ENCODE peak calls at places on chromosomes 5 and 9, in five cellular contexts. One of them, this sample, is unnamed. For H3K4me1 and H3K9me3, the result is how much of the 10 kb centered on the place peaks cover.

GRCh38 chr5:90803376-90803775 is 244.8 kb downstream of the ADGRV1 start:
- DNase-seq in hepatocyte: peak
- DNase-seq in lower lobe of right lung: no peak
- DNase-seq in fibroblast of lung: no peak
- DNase-seq in psoas muscle: no peak
- DNase-seq in this sample: no peak

GRCh38 chr5:32542216-32543059 is 42.9 kb upstream of the SUB1 start:
- DNase-seq in hepatocyte: no peak
- DNase-seq in lower lobe of right lung: no peak
- DNase-seq in fibroblast of lung: peak
- DNase-seq in psoas muscle: no peak
- DNase-seq in this sample: no peak

GRCh38 chr5:96963267-96963666 is 27.4 kb downstream of the LNPEP start:
- DNase-seq in hepatocyte: peak
- DNase-seq in lower lobe of right lung: no peak
- DNase-seq in fibroblast of lung: peak
- DNase-seq in psoas muscle: peak
- DNase-seq in this sample: peak

GRCh38 chr5:137498736-137499505 is at the start of gene SPOCK1:
- DNase-seq in hepatocyte: peak
- DNase-seq in lower lobe of right lung: peak
- DNase-seq in fibroblast of lung: peak
- DNase-seq in psoas muscle: peak
- DNase-seq in this sample: peak

GRCh38 chr9:7147136-7148090 is 389.6 kb downstream of the KDM4C start:
- DNase-seq in hepatocyte: no peak
- DNase-seq in lower lobe of right lung: no peak
- DNase-seq in fibroblast of lung: no peak
- DNase-seq in psoas muscle: peak
- DNase-seq in this sample: no peak

GRCh38 chr5:57209316-57210040 is 35.6 kb downstream of the GPBP1 start:
- DNase-seq in hepatocyte: no peak
- DNase-seq in lower lobe of right lung: no peak
- DNase-seq in fibroblast of lung: peak
- DNase-seq in psoas muscle: no peak
- DNase-seq in this sample: no peak

GRCh38 chr9:89313842-89314241 is 2.8 kb downstream of the CKS2 start:
- DNase-seq in hepatocyte: no peak
- DNase-seq in lower lobe of right lung: no peak
- DNase-seq in fibroblast of lung: peak
- DNase-seq in psoas muscle: no peak
- DNase-seq in this sample: no peak

GRCh38 chr5:167524941-167525485 is 766.4 kb upstream of the WWC1 start:
- DNase-seq in hepatocyte: no peak
- DNase-seq in lower lobe of right lung: no peak
- DNase-seq in fibroblast of lung: no peak
- DNase-seq in psoas muscle: no peak
- DNase-seq in this sample: no peak

GRCh38 chr5:6728011-6728794 is 15.0 kb downstream of the TENT4A start:
- DNase-seq in hepatocyte: no peak
- DNase-seq in lower lobe of right lung: no peak
- DNase-seq in fibroblast of lung: no peak
- DNase-seq in psoas muscle: no peak
- DNase-seq in this sample: no peak

GRCh38 chr5:168822745-168823281 is 243.6 kb upstream of the PANK3 start:
- DNase-seq in hepatocyte: no peak
- DNase-seq in lower lobe of right lung: no peak
- DNase-seq in fibroblast of lung: peak
- DNase-seq in psoas muscle: no peak
- DNase-seq in this sample: no peak

GRCh38 chr9:129498451-129499376 is 122.2 kb downstream of the C9orf50 start:
- DNase-seq in hepatocyte: no peak
- DNase-seq in lower lobe of right lung: no peak
- DNase-seq in fibroblast of lung: no peak
- DNase-seq in psoas muscle: peak
- DNase-seq in this sample: no peak

GRCh38 chr5:97838214-97838613 is 655.2 kb upstream of the RIOK2 start:
- DNase-seq in hepatocyte: no peak
- DNase-seq in lower lobe of right lung: no peak
- DNase-seq in fibroblast of lung: peak
- DNase-seq in psoas muscle: no peak
- DNase-seq in this sample: peak

GRCh38 chr5:81555865-81556264 is 161.9 kb upstream of the ACOT12 start:
- DNase-seq in hepatocyte: no peak
- DNase-seq in lower lobe of right lung: no peak
- DNase-seq in fibroblast of lung: no peak
- DNase-seq in psoas muscle: no peak
- DNase-seq in this sample: no peak

GRCh38 chr9:36686471-36686870 is 113.8 kb downstream of the MELK start:
- DNase-seq in hepatocyte: no peak
- DNase-seq in lower lobe of right lung: no peak
- DNase-seq in fibroblast of lung: no peak
- DNase-seq in psoas muscle: no peak
- DNase-seq in this sample: no peak

GRCh38 chr5:125659316-125660071 is 763.7 kb upstream of the GRAMD2B start:
- DNase-seq in hepatocyte: no peak
- DNase-seq in lower lobe of right lung: no peak
- DNase-seq in fibroblast of lung: peak
- DNase-seq in psoas muscle: no peak
- DNase-seq in this sample: peak

GRCh38 chr5:143913008-143913752 is 101.2 kb downstream of the HMHB1 start:
- DNase-seq in hepatocyte: no peak
- DNase-seq in lower lobe of right lung: no peak
- DNase-seq in fibroblast of lung: peak
- DNase-seq in psoas muscle: no peak
- DNase-seq in this sample: no peak

GRCh38 chr9:10250200-10250599 is 362.6 kb downstream of the PTPRD start:
- DNase-seq in hepatocyte: peak
- DNase-seq in lower lobe of right lung: no peak
- DNase-seq in fibroblast of lung: no peak
- DNase-seq in psoas muscle: no peak
- DNase-seq in this sample: no peak

GRCh38 chr9:4620046-4620765 is 41.9 kb upstream of the PLPP6 start:
- DNase-seq in hepatocyte: no peak
- DNase-seq in lower lobe of right lung: no peak
- DNase-seq in fibroblast of lung: no peak
- DNase-seq in psoas muscle: no peak
- DNase-seq in this sample: peak

GRCh38 chr5:157977957-157978505 is 119.1 kb upstream of the CLINT1 start:
- DNase-seq in hepatocyte: no peak
- DNase-seq in lower lobe of right lung: no peak
- DNase-seq in fibroblast of lung: no peak
- DNase-seq in psoas muscle: no peak
- DNase-seq in this sample: peak

GRCh38 chr9:20570086-20570485 is 52.2 kb downstream of the MLLT3 start:
- DNase-seq in hepatocyte: no peak
- DNase-seq in lower lobe of right lung: no peak
- DNase-seq in fibroblast of lung: peak
- DNase-seq in psoas muscle: no peak
- DNase-seq in this sample: no peak
- H3K4me1 ChIP-seq in hepatocyte: under half
- H3K4me1 ChIP-seq in lower lobe of right lung: under half
- H3K4me1 ChIP-seq in fibroblast of lung: under half
- H3K4me1 ChIP-seq in psoas muscle: under half
- H3K4me1 ChIP-seq in this sample: under half

DNA sequence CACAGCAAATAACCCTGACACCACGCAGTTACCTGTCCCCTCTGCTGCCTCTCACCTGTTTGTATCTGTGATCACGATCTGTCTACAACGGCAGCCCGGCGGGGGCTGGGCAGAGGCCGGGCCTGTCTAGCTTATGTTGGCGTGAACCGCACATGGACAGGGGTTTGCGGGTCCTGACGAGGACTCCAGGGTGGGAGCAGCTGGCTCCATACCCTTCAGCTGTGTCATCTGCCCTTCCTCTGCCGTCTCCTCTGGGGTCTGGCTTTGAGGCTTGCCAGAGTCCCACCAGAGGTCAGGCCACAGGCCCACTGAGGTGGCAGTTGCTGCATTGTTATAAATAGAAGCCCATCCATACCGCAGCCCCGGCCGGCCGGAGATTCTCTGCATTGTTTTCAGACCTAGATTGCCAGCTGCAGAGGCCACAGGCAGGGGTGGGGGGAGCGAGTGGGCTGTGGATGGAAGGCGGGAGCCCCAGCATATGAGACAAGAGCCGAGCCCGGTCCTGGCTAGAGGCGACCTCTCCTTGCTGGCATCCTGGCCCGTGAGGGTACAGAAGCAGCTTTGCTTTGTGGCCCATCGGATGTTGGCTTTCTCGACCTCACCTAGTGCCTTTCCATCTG is 37.8 kb downstream of the FAM78A start:
- DNase-seq in hepatocyte: no peak
- DNase-seq in lower lobe of right lung: no peak
- DNase-seq in fibroblast of lung: peak
- DNase-seq in psoas muscle: peak
- DNase-seq in this sample: no peak
- H3K4me3 ChIP-seq in hepatocyte: no peak
- H3K4me3 ChIP-seq in lower lobe of right lung: peak
- H3K4me3 ChIP-seq in fibroblast of lung: no peak
- H3K4me3 ChIP-seq in psoas muscle: peak
- H3K4me3 ChIP-seq in this sample: no peak

GRCh38 chr5:112923988-112924387 is 2.0 kb upstream of the REEP5 start:
- DNase-seq in hepatocyte: no peak
- DNase-seq in lower lobe of right lung: no peak
- DNase-seq in fibroblast of lung: no peak
- DNase-seq in psoas muscle: no peak
- DNase-seq in this sample: no peak
- H3K9me3 ChIP-seq in hepatocyte: under half
- H3K9me3 ChIP-seq in lower lobe of right lung: under half
- H3K9me3 ChIP-seq in fibroblast of lung: under half
- H3K9me3 ChIP-seq in psoas muscle: under half
- H3K9me3 ChIP-seq in this sample: under half

DNA sequence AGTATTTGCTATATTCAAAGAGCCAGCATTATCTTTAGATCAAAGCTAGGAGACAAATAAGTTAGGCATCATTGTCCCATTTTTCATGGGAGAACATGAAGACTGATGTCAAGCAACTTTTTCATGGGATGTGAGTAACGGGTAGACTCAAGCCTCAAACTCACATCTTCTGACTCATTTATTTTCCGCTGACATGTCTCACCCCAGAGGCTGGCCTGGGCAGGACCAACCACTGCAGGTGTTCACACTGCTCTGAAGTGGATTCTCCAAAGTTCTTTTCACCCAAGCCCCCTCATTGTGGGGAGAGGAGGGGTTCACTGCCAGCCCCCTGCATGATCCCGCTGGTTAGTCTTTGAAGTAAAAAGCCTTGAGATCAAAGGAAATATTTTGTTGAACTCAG is 34.9 kb upstream of the BASP1 start:
- DNase-seq in hepatocyte: no peak
- DNase-seq in lower lobe of right lung: no peak
- DNase-seq in fibroblast of lung: peak
- DNase-seq in psoas muscle: no peak
- DNase-seq in this sample: no peak
- H3K4me1 ChIP-seq in hepatocyte: under half
- H3K4me1 ChIP-seq in lower lobe of right lung: under half
- H3K4me1 ChIP-seq in fibroblast of lung: under half
- H3K4me1 ChIP-seq in psoas muscle: under half
- H3K4me1 ChIP-seq in this sample: under half

DNA sequence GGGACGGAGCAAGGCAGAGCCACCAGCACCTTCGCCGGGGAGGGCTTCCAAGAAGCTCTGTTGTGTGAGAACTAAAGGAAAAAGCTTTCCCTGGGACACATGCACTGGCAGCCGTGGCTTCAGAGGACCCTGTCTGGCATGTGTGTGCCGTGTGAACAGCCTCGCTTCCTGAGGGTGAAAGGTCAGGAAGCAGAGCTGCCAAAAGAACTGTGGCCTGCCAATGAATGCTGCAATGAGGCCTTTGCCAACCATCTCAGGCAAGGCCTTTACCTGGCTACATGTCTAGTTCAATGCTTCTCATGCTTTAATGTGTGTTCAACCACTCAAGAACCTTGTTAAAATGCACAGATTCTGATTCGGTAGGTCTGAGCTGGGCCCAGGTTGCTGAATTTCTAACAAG is 53.5 kb downstream of the NIPSNAP3B start:
- DNase-seq in hepatocyte: no peak
- DNase-seq in lower lobe of right lung: no peak
- DNase-seq in fibroblast of lung: no peak
- DNase-seq in psoas muscle: no peak
- DNase-seq in this sample: no peak
- H3K4me3 ChIP-seq in hepatocyte: no peak
- H3K4me3 ChIP-seq in lower lobe of right lung: no peak
- H3K4me3 ChIP-seq in fibroblast of lung: no peak
- H3K4me3 ChIP-seq in psoas muscle: no peak
- H3K4me3 ChIP-seq in this sample: no peak

GRCh38 chr9:19812194-19812593 is 23.4 kb upstream of the SLC24A2 start:
- DNase-seq in hepatocyte: no peak
- DNase-seq in lower lobe of right lung: no peak
- DNase-seq in fibroblast of lung: no peak
- DNase-seq in psoas muscle: no peak
- DNase-seq in this sample: no peak

DNA sequence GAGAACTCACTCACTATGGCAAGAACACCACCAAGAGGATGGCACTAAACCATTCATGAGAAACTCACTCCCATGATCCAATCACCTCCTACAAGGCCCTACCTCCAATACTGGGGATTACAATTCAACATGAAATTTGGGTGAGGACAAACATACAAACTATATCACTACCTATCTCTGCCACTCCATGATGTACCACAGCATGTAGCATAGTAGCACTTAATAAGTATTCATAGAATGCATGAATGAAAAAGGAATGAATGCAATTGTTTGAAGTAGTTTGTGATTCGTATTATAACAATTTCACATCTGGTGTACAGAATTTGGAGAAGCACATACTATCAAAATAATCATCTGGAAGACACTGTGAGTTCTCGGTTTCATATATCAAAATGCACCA is 27.9 kb upstream of the SLC24A2 start:
- DNase-seq in hepatocyte: no peak
- DNase-seq in lower lobe of right lung: no peak
- DNase-seq in fibroblast of lung: no peak
- DNase-seq in psoas muscle: no peak
- DNase-seq in this sample: no peak
- H3K9me3 ChIP-seq in hepatocyte: under half
- H3K9me3 ChIP-seq in lower lobe of right lung: under half
- H3K9me3 ChIP-seq in fibroblast of lung: under half
- H3K9me3 ChIP-seq in psoas muscle: under half
- H3K9me3 ChIP-seq in this sample: under half

GRCh38 chr9:123232332-123232731 is 36.1 kb downstream of the STRBP start:
- DNase-seq in hepatocyte: no peak
- DNase-seq in lower lobe of right lung: no peak
- DNase-seq in fibroblast of lung: no peak
- DNase-seq in psoas muscle: no peak
- DNase-seq in this sample: no peak
- H3K4me1 ChIP-seq in hepatocyte: under half
- H3K4me1 ChIP-seq in lower lobe of right lung: under half
- H3K4me1 ChIP-seq in fibroblast of lung: under half
- H3K4me1 ChIP-seq in psoas muscle: under half
- H3K4me1 ChIP-seq in this sample: under half

GRCh38 chr5:88818296-88818695 is 64.7 kb downstream of the MEF2C start:
- DNase-seq in hepatocyte: no peak
- DNase-seq in lower lobe of right lung: no peak
- DNase-seq in fibroblast of lung: no peak
- DNase-seq in psoas muscle: no peak
- DNase-seq in this sample: no peak
- H3K4me3 ChIP-seq in hepatocyte: no peak
- H3K4me3 ChIP-seq in lower lobe of right lung: no peak
- H3K4me3 ChIP-seq in fibroblast of lung: no peak
- H3K4me3 ChIP-seq in psoas muscle: no peak
- H3K4me3 ChIP-seq in this sample: no peak

This sample was measured in small intestine.